ENCODE peak calls at places on chromosome 4, in nine cellular contexts. One of them, this sample, is unnamed.

GRCh38 chr4:147247577-147247976 is 233.3 kb upstream of the EDNRA start:
- DNase-seq in neural crest cell: no peak
- DNase-seq in GM04503: no peak
- DNase-seq in epithelial cell of prostate: no peak
- DNase-seq in activated T-cell treated with anti-CD3 and anti-CD28 coated beads, Interleukin-2, amount 50 U/mL, for 72 hours: no peak
- DNase-seq in NCI-H524 treated with DMSO at 0.1 percent for 48 hours: no peak
- DNase-seq in SK-N-DZ: no peak
- DNase-seq in NCI-H187 treated with DMSO at 0.1 percent for 48 hours: no peak
- DNase-seq in stimulated activated CD8-positive, alpha-beta memory T cell treated with anti-CD3 and anti-CD28 coated beads, Interleukin-4, amount 100 ng/mL, for 1 hour: no peak
- DNase-seq in this sample: no peak

GRCh38 chr4:137861682-137862081 is 329.4 kb upstream of the PCDH18 start:
- DNase-seq in epithelial cell of prostate: no peak
- DNase-seq in GM04503: no peak
- DNase-seq in SK-N-DZ: no peak
- DNase-seq in NCI-H524 treated with DMSO at 0.1 percent for 48 hours: no peak
- DNase-seq in stimulated activated CD8-positive, alpha-beta memory T cell treated with anti-CD3 and anti-CD28 coated beads, Interleukin-4, amount 100 ng/mL, for 1 hour: no peak
- DNase-seq in neural crest cell: no peak
- DNase-seq in NCI-H187 treated with DMSO at 0.1 percent for 48 hours: no peak
- DNase-seq in activated T-cell treated with anti-CD3 and anti-CD28 coated beads, Interleukin-2, amount 50 U/mL, for 72 hours: no peak
- DNase-seq in this sample: no peak

GRCh38 chr4:20788266-20788665 is 88.0 kb downstream of the PACRGL start:
- DNase-seq in activated T-cell treated with anti-CD3 and anti-CD28 coated beads, Interleukin-2, amount 50 U/mL, for 72 hours: no peak
- DNase-seq in neural crest cell: no peak
- DNase-seq in NCI-H524 treated with DMSO at 0.1 percent for 48 hours: no peak
- DNase-seq in stimulated activated CD8-positive, alpha-beta memory T cell treated with anti-CD3 and anti-CD28 coated beads, Interleukin-4, amount 100 ng/mL, for 1 hour: no peak
- DNase-seq in NCI-H187 treated with DMSO at 0.1 percent for 48 hours: no peak
- DNase-seq in epithelial cell of prostate: no peak
- DNase-seq in GM04503: no peak
- DNase-seq in SK-N-DZ: no peak
- DNase-seq in this sample: no peak

GRCh38 chr4:46277165-46277951 is 112.6 kb downstream of the GABRA2 start:
- DNase-seq in stimulated activated CD8-positive, alpha-beta memory T cell treated with anti-CD3 and anti-CD28 coated beads, Interleukin-4, amount 100 ng/mL, for 1 hour: no peak
- DNase-seq in NCI-H187 treated with DMSO at 0.1 percent for 48 hours: no peak
- DNase-seq in SK-N-DZ: no peak
- DNase-seq in neural crest cell: no peak
- DNase-seq in epithelial cell of prostate: no peak
- DNase-seq in GM04503: no peak
- DNase-seq in NCI-H524 treated with DMSO at 0.1 percent for 48 hours: peak; percentile 66
- DNase-seq in activated T-cell treated with anti-CD3 and anti-CD28 coated beads, Interleukin-2, amount 50 U/mL, for 72 hours: no peak
- DNase-seq in this sample: no peak

GRCh38 chr4:153204247-153205027 is at the start of gene TRIM2:
- DNase-seq in NCI-H524 treated with DMSO at 0.1 percent for 48 hours: peak; percentile 46
- DNase-seq in activated T-cell treated with anti-CD3 and anti-CD28 coated beads, Interleukin-2, amount 50 U/mL, for 72 hours: no peak
- DNase-seq in stimulated activated CD8-positive, alpha-beta memory T cell treated with anti-CD3 and anti-CD28 coated beads, Interleukin-4, amount 100 ng/mL, for 1 hour: no peak
- DNase-seq in GM04503: no peak
- DNase-seq in neural crest cell: peak; percentile 61
- DNase-seq in NCI-H187 treated with DMSO at 0.1 percent for 48 hours: no peak
- DNase-seq in epithelial cell of prostate: no peak
- DNase-seq in SK-N-DZ: peak; percentile 11
- DNase-seq in this sample: no peak

GRCh38 chr4:121873604-121874003 is 3.3 kb upstream of the BBS7 start:
- DNase-seq in SK-N-DZ: no peak
- DNase-seq in activated T-cell treated with anti-CD3 and anti-CD28 coated beads, Interleukin-2, amount 50 U/mL, for 72 hours: no peak
- DNase-seq in stimulated activated CD8-positive, alpha-beta memory T cell treated with anti-CD3 and anti-CD28 coated beads, Interleukin-4, amount 100 ng/mL, for 1 hour: no peak
- DNase-seq in NCI-H187 treated with DMSO at 0.1 percent for 48 hours: no peak
- DNase-seq in NCI-H524 treated with DMSO at 0.1 percent for 48 hours: no peak
- DNase-seq in neural crest cell: no peak
- DNase-seq in GM04503: no peak
- DNase-seq in epithelial cell of prostate: no peak
- DNase-seq in this sample: no peak

GRCh38 chr4:48254381-48255072 is 15.1 kb downstream of the TEC start:
- DNase-seq in activated T-cell treated with anti-CD3 and anti-CD28 coated beads, Interleukin-2, amount 50 U/mL, for 72 hours: no peak
- DNase-seq in stimulated activated CD8-positive, alpha-beta memory T cell treated with anti-CD3 and anti-CD28 coated beads, Interleukin-4, amount 100 ng/mL, for 1 hour: no peak
- DNase-seq in GM04503: peak; percentile 34
- DNase-seq in neural crest cell: no peak
- DNase-seq in NCI-H524 treated with DMSO at 0.1 percent for 48 hours: no peak
- DNase-seq in SK-N-DZ: no peak
- DNase-seq in epithelial cell of prostate: no peak
- DNase-seq in NCI-H187 treated with DMSO at 0.1 percent for 48 hours: no peak
- DNase-seq in this sample: no peak

GRCh38 chr4:17780461-17781071 is 855 bp downstream of the FAM184B start:
- DNase-seq in NCI-H524 treated with DMSO at 0.1 percent for 48 hours: no peak
- DNase-seq in epithelial cell of prostate: no peak
- DNase-seq in stimulated activated CD8-positive, alpha-beta memory T cell treated with anti-CD3 and anti-CD28 coated beads, Interleukin-4, amount 100 ng/mL, for 1 hour: no peak
- DNase-seq in GM04503: no peak
- DNase-seq in SK-N-DZ: no peak
- DNase-seq in neural crest cell: no peak
- DNase-seq in activated T-cell treated with anti-CD3 and anti-CD28 coated beads, Interleukin-2, amount 50 U/mL, for 72 hours: no peak
- DNase-seq in NCI-H187 treated with DMSO at 0.1 percent for 48 hours: no peak
- DNase-seq in this sample: no peak

GRCh38 chr4:76784237-76784636 is 113.7 kb downstream of the SOWAHB start:
- DNase-seq in GM04503: no peak
- DNase-seq in epithelial cell of prostate: no peak
- DNase-seq in SK-N-DZ: no peak
- DNase-seq in neural crest cell: no peak
- DNase-seq in NCI-H187 treated with DMSO at 0.1 percent for 48 hours: no peak
- DNase-seq in activated T-cell treated with anti-CD3 and anti-CD28 coated beads, Interleukin-2, amount 50 U/mL, for 72 hours: no peak
- DNase-seq in stimulated activated CD8-positive, alpha-beta memory T cell treated with anti-CD3 and anti-CD28 coated beads, Interleukin-4, amount 100 ng/mL, for 1 hour: no peak
- DNase-seq in NCI-H524 treated with DMSO at 0.1 percent for 48 hours: no peak
- DNase-seq in this sample: peak; percentile 23

GRCh38 chr4:3630136-3630933 is 98.1 kb upstream of the LRPAP1 start:
- DNase-seq in GM04503: no peak
- DNase-seq in stimulated activated CD8-positive, alpha-beta memory T cell treated with anti-CD3 and anti-CD28 coated beads, Interleukin-4, amount 100 ng/mL, for 1 hour: no peak
- DNase-seq in neural crest cell: no peak
- DNase-seq in NCI-H187 treated with DMSO at 0.1 percent for 48 hours: no peak
- DNase-seq in epithelial cell of prostate: no peak
- DNase-seq in activated T-cell treated with anti-CD3 and anti-CD28 coated beads, Interleukin-2, amount 50 U/mL, for 72 hours: no peak
- DNase-seq in NCI-H524 treated with DMSO at 0.1 percent for 48 hours: no peak
- DNase-seq in SK-N-DZ: no peak
- DNase-seq in this sample: no peak

GRCh38 chr4:17323619-17324400 is 188.1 kb downstream of the QDPR start:
- DNase-seq in NCI-H524 treated with DMSO at 0.1 percent for 48 hours: no peak
- DNase-seq in neural crest cell: no peak
- DNase-seq in SK-N-DZ: no peak
- DNase-seq in activated T-cell treated with anti-CD3 and anti-CD28 coated beads, Interleukin-2, amount 50 U/mL, for 72 hours: no peak
- DNase-seq in stimulated activated CD8-positive, alpha-beta memory T cell treated with anti-CD3 and anti-CD28 coated beads, Interleukin-4, amount 100 ng/mL, for 1 hour: no peak
- DNase-seq in epithelial cell of prostate: no peak
- DNase-seq in NCI-H187 treated with DMSO at 0.1 percent for 48 hours: no peak
- DNase-seq in GM04503: no peak
- DNase-seq in this sample: no peak

GRCh38 chr4:67393699-67394281 is 151.5 kb downstream of the CENPC start:
- DNase-seq in neural crest cell: peak; percentile 30
- DNase-seq in epithelial cell of prostate: no peak
- DNase-seq in NCI-H187 treated with DMSO at 0.1 percent for 48 hours: peak; percentile 33
- DNase-seq in SK-N-DZ: peak; percentile 24
- DNase-seq in stimulated activated CD8-positive, alpha-beta memory T cell treated with anti-CD3 and anti-CD28 coated beads, Interleukin-4, amount 100 ng/mL, for 1 hour: no peak
- DNase-seq in GM04503: no peak
- DNase-seq in activated T-cell treated with anti-CD3 and anti-CD28 coated beads, Interleukin-2, amount 50 U/mL, for 72 hours: peak; percentile 32
- DNase-seq in NCI-H524 treated with DMSO at 0.1 percent for 48 hours: no peak
- DNase-seq in this sample: peak; percentile 28

GRCh38 chr4:139779653-139780052 is 114.0 kb downstream of the MGST2 start:
- DNase-seq in stimulated activated CD8-positive, alpha-beta memory T cell treated with anti-CD3 and anti-CD28 coated beads, Interleukin-4, amount 100 ng/mL, for 1 hour: no peak
- DNase-seq in epithelial cell of prostate: no peak
- DNase-seq in neural crest cell: no peak
- DNase-seq in NCI-H524 treated with DMSO at 0.1 percent for 48 hours: no peak
- DNase-seq in NCI-H187 treated with DMSO at 0.1 percent for 48 hours: no peak
- DNase-seq in GM04503: no peak
- DNase-seq in activated T-cell treated with anti-CD3 and anti-CD28 coated beads, Interleukin-2, amount 50 U/mL, for 72 hours: no peak
- DNase-seq in SK-N-DZ: peak; percentile 99
- DNase-seq in this sample: peak; percentile 92

GRCh38 chr4:154622598-154622997 is 10.1 kb upstream of the FGG start:
- DNase-seq in NCI-H524 treated with DMSO at 0.1 percent for 48 hours: no peak
- DNase-seq in GM04503: no peak
- DNase-seq in stimulated activated CD8-positive, alpha-beta memory T cell treated with anti-CD3 and anti-CD28 coated beads, Interleukin-4, amount 100 ng/mL, for 1 hour: no peak
- DNase-seq in neural crest cell: no peak
- DNase-seq in NCI-H187 treated with DMSO at 0.1 percent for 48 hours: no peak
- DNase-seq in activated T-cell treated with anti-CD3 and anti-CD28 coated beads, Interleukin-2, amount 50 U/mL, for 72 hours: peak; percentile 24
- DNase-seq in epithelial cell of prostate: no peak
- DNase-seq in SK-N-DZ: peak; percentile 7
- DNase-seq in this sample: no peak

GRCh38 chr4:158786155-158786581 is 17.3 kb downstream of the FNIP2 start:
- DNase-seq in stimulated activated CD8-positive, alpha-beta memory T cell treated with anti-CD3 and anti-CD28 coated beads, Interleukin-4, amount 100 ng/mL, for 1 hour: no peak
- DNase-seq in GM04503: no peak
- DNase-seq in NCI-H187 treated with DMSO at 0.1 percent for 48 hours: no peak
- DNase-seq in neural crest cell: no peak
- DNase-seq in epithelial cell of prostate: no peak
- DNase-seq in activated T-cell treated with anti-CD3 and anti-CD28 coated beads, Interleukin-2, amount 50 U/mL, for 72 hours: no peak
- DNase-seq in NCI-H524 treated with DMSO at 0.1 percent for 48 hours: no peak
- DNase-seq in SK-N-DZ: no peak
- DNase-seq in this sample: no peak

GRCh38 chr4:76447326-76447954 is 12.4 kb downstream of the SHROOM3 start:
- DNase-seq in stimulated activated CD8-positive, alpha-beta memory T cell treated with anti-CD3 and anti-CD28 coated beads, Interleukin-4, amount 100 ng/mL, for 1 hour: no peak
- DNase-seq in neural crest cell: no peak
- DNase-seq in NCI-H187 treated with DMSO at 0.1 percent for 48 hours: no peak
- DNase-seq in activated T-cell treated with anti-CD3 and anti-CD28 coated beads, Interleukin-2, amount 50 U/mL, for 72 hours: no peak
- DNase-seq in NCI-H524 treated with DMSO at 0.1 percent for 48 hours: no peak
- DNase-seq in epithelial cell of prostate: no peak
- DNase-seq in SK-N-DZ: no peak
- DNase-seq in GM04503: no peak
- DNase-seq in this sample: no peak

GRCh38 chr4:157043131-157043530 is 32.8 kb upstream of the GLRB start:
- DNase-seq in SK-N-DZ: no peak
- DNase-seq in GM04503: no peak
- DNase-seq in NCI-H187 treated with DMSO at 0.1 percent for 48 hours: no peak
- DNase-seq in stimulated activated CD8-positive, alpha-beta memory T cell treated with anti-CD3 and anti-CD28 coated beads, Interleukin-4, amount 100 ng/mL, for 1 hour: no peak
- DNase-seq in activated T-cell treated with anti-CD3 and anti-CD28 coated beads, Interleukin-2, amount 50 U/mL, for 72 hours: no peak
- DNase-seq in neural crest cell: no peak
- DNase-seq in epithelial cell of prostate: no peak
- DNase-seq in NCI-H524 treated with DMSO at 0.1 percent for 48 hours: no peak
- DNase-seq in this sample: no peak

GRCh38 chr4:165384608-165385007 is 5.8 kb downstream of the CPE start:
- DNase-seq in neural crest cell: no peak
- DNase-seq in SK-N-DZ: peak; percentile 41
- DNase-seq in GM04503: no peak
- DNase-seq in stimulated activated CD8-positive, alpha-beta memory T cell treated with anti-CD3 and anti-CD28 coated beads, Interleukin-4, amount 100 ng/mL, for 1 hour: no peak
- DNase-seq in activated T-cell treated with anti-CD3 and anti-CD28 coated beads, Interleukin-2, amount 50 U/mL, for 72 hours: no peak
- DNase-seq in NCI-H187 treated with DMSO at 0.1 percent for 48 hours: no peak
- DNase-seq in epithelial cell of prostate: no peak
- DNase-seq in NCI-H524 treated with DMSO at 0.1 percent for 48 hours: peak; percentile 63
- DNase-seq in this sample: no peak

GRCh38 chr4:113435893-113436292 is 325.6 kb downstream of the CAMK2D start:
- DNase-seq in NCI-H187 treated with DMSO at 0.1 percent for 48 hours: no peak
- DNase-seq in neural crest cell: no peak
- DNase-seq in activated T-cell treated with anti-CD3 and anti-CD28 coated beads, Interleukin-2, amount 50 U/mL, for 72 hours: no peak
- DNase-seq in NCI-H524 treated with DMSO at 0.1 percent for 48 hours: no peak
- DNase-seq in stimulated activated CD8-positive, alpha-beta memory T cell treated with anti-CD3 and anti-CD28 coated beads, Interleukin-4, amount 100 ng/mL, for 1 hour: no peak
- DNase-seq in GM04503: peak; percentile 78
- DNase-seq in epithelial cell of prostate: peak; percentile 69
- DNase-seq in SK-N-DZ: no peak
- DNase-seq in this sample: peak; percentile 58

This sample was measured in BE2C.